ENCODE peak calls at places on chromosomes 16 and 17, in eight cellular contexts. One of them, this sample, is unnamed.

GRCh38 chr17:77810536-77810935 is 148.0 kb upstream of the TNRC6C start:
- DNase-seq in stimulated activated CD8-positive, alpha-beta memory T cell treated with anti-CD3 and anti-CD28 coated beads, Interleukin-7, amount 100 ng/mL, for 48 hours: no peak
- DNase-seq in heart right ventricle: peak
- DNase-seq in activated CD4-positive, CD25-positive, alpha-beta regulatory T cell: no peak
- DNase-seq in astrocyte of the spinal cord: peak
- DNase-seq in GM12891: no peak
- DNase-seq in Daoy: peak
- DNase-seq in HEK293T: no peak
- DNase-seq in this sample: no peak

GRCh38 chr17:47205419-47205963 is 3.7 kb upstream of the MYL4 start:
- DNase-seq in stimulated activated CD8-positive, alpha-beta memory T cell treated with anti-CD3 and anti-CD28 coated beads, Interleukin-7, amount 100 ng/mL, for 48 hours: peak
- DNase-seq in heart right ventricle: peak
- DNase-seq in activated CD4-positive, CD25-positive, alpha-beta regulatory T cell: no peak
- DNase-seq in astrocyte of the spinal cord: peak
- DNase-seq in GM12891: no peak
- DNase-seq in Daoy: peak
- DNase-seq in HEK293T: peak
- DNase-seq in this sample: peak

GRCh38 chr16:73228649-73229048 is 180.7 kb upstream of the ZFHX3 start:
- DNase-seq in stimulated activated CD8-positive, alpha-beta memory T cell treated with anti-CD3 and anti-CD28 coated beads, Interleukin-7, amount 100 ng/mL, for 48 hours: no peak
- DNase-seq in heart right ventricle: peak
- DNase-seq in activated CD4-positive, CD25-positive, alpha-beta regulatory T cell: no peak
- DNase-seq in astrocyte of the spinal cord: peak
- DNase-seq in GM12891: no peak
- DNase-seq in Daoy: peak
- DNase-seq in HEK293T: no peak
- DNase-seq in this sample: no peak

GRCh38 chr17:4003501-4004421 is 39.5 kb upstream of the ATP2A3 start:
- DNase-seq in stimulated activated CD8-positive, alpha-beta memory T cell treated with anti-CD3 and anti-CD28 coated beads, Interleukin-7, amount 100 ng/mL, for 48 hours: no peak
- DNase-seq in heart right ventricle: peak
- DNase-seq in activated CD4-positive, CD25-positive, alpha-beta regulatory T cell: no peak
- DNase-seq in astrocyte of the spinal cord: no peak
- DNase-seq in GM12891: no peak
- DNase-seq in Daoy: no peak
- DNase-seq in HEK293T: no peak
- DNase-seq in this sample: no peak

GRCh38 chr17:31446195-31446967 is 54.9 kb downstream of the RAB11FIP4 start:
- DNase-seq in stimulated activated CD8-positive, alpha-beta memory T cell treated with anti-CD3 and anti-CD28 coated beads, Interleukin-7, amount 100 ng/mL, for 48 hours: no peak
- DNase-seq in heart right ventricle: no peak
- DNase-seq in activated CD4-positive, CD25-positive, alpha-beta regulatory T cell: no peak
- DNase-seq in astrocyte of the spinal cord: no peak
- DNase-seq in GM12891: no peak
- DNase-seq in Daoy: no peak
- DNase-seq in HEK293T: no peak
- DNase-seq in this sample: no peak

GRCh38 chr16:3983081-3983520 is 102.6 kb upstream of the CREBBP start:
- DNase-seq in stimulated activated CD8-positive, alpha-beta memory T cell treated with anti-CD3 and anti-CD28 coated beads, Interleukin-7, amount 100 ng/mL, for 48 hours: peak
- DNase-seq in heart right ventricle: peak
- DNase-seq in activated CD4-positive, CD25-positive, alpha-beta regulatory T cell: no peak
- DNase-seq in astrocyte of the spinal cord: peak
- DNase-seq in GM12891: peak
- DNase-seq in Daoy: peak
- DNase-seq in HEK293T: peak
- DNase-seq in this sample: no peak

GRCh38 chr17:67830440-67830839 is 5.1 kb downstream of the BPTF start:
- DNase-seq in stimulated activated CD8-positive, alpha-beta memory T cell treated with anti-CD3 and anti-CD28 coated beads, Interleukin-7, amount 100 ng/mL, for 48 hours: no peak
- DNase-seq in heart right ventricle: no peak
- DNase-seq in activated CD4-positive, CD25-positive, alpha-beta regulatory T cell: no peak
- DNase-seq in astrocyte of the spinal cord: no peak
- DNase-seq in GM12891: no peak
- DNase-seq in Daoy: no peak
- DNase-seq in HEK293T: no peak
- DNase-seq in this sample: no peak

GRCh38 chr16:80570106-80570478 is 29.3 kb downstream of the DYNLRB2 start:
- DNase-seq in stimulated activated CD8-positive, alpha-beta memory T cell treated with anti-CD3 and anti-CD28 coated beads, Interleukin-7, amount 100 ng/mL, for 48 hours: no peak
- DNase-seq in heart right ventricle: no peak
- DNase-seq in activated CD4-positive, CD25-positive, alpha-beta regulatory T cell: no peak
- DNase-seq in astrocyte of the spinal cord: peak
- DNase-seq in GM12891: no peak
- DNase-seq in Daoy: peak
- DNase-seq in HEK293T: no peak
- DNase-seq in this sample: no peak

GRCh38 chr16:1213231-1213630 is 11.8 kb downstream of the TPSG1 start:
- DNase-seq in stimulated activated CD8-positive, alpha-beta memory T cell treated with anti-CD3 and anti-CD28 coated beads, Interleukin-7, amount 100 ng/mL, for 48 hours: no peak
- DNase-seq in heart right ventricle: no peak
- DNase-seq in activated CD4-positive, CD25-positive, alpha-beta regulatory T cell: no peak
- DNase-seq in astrocyte of the spinal cord: no peak
- DNase-seq in GM12891: no peak
- DNase-seq in Daoy: no peak
- DNase-seq in HEK293T: no peak
- DNase-seq in this sample: no peak

GRCh38 chr16:48157794-48158193 is 2.0 kb upstream of the ABCC12 start:
- DNase-seq in stimulated activated CD8-positive, alpha-beta memory T cell treated with anti-CD3 and anti-CD28 coated beads, Interleukin-7, amount 100 ng/mL, for 48 hours: no peak
- DNase-seq in heart right ventricle: no peak
- DNase-seq in activated CD4-positive, CD25-positive, alpha-beta regulatory T cell: no peak
- DNase-seq in astrocyte of the spinal cord: no peak
- DNase-seq in GM12891: no peak
- DNase-seq in Daoy: no peak
- DNase-seq in HEK293T: no peak
- DNase-seq in this sample: no peak

GRCh38 chr16:75534560-75535205 is 1.2 kb downstream of the CHST5 start:
- DNase-seq in stimulated activated CD8-positive, alpha-beta memory T cell treated with anti-CD3 and anti-CD28 coated beads, Interleukin-7, amount 100 ng/mL, for 48 hours: no peak
- DNase-seq in heart right ventricle: no peak
- DNase-seq in activated CD4-positive, CD25-positive, alpha-beta regulatory T cell: no peak
- DNase-seq in astrocyte of the spinal cord: no peak
- DNase-seq in GM12891: no peak
- DNase-seq in Daoy: no peak
- DNase-seq in HEK293T: no peak
- DNase-seq in this sample: no peak

GRCh38 chr16:31138621-31139578 is 3.4 kb upstream of the PRSS8 start:
- DNase-seq in stimulated activated CD8-positive, alpha-beta memory T cell treated with anti-CD3 and anti-CD28 coated beads, Interleukin-7, amount 100 ng/mL, for 48 hours: no peak
- DNase-seq in heart right ventricle: no peak
- DNase-seq in activated CD4-positive, CD25-positive, alpha-beta regulatory T cell: no peak
- DNase-seq in astrocyte of the spinal cord: peak
- DNase-seq in GM12891: no peak
- DNase-seq in Daoy: peak
- DNase-seq in HEK293T: no peak
- DNase-seq in this sample: no peak

GRCh38 chr16:68644715-68645493 is at the start of gene CDH3:
- DNase-seq in stimulated activated CD8-positive, alpha-beta memory T cell treated with anti-CD3 and anti-CD28 coated beads, Interleukin-7, amount 100 ng/mL, for 48 hours: no peak
- DNase-seq in heart right ventricle: no peak
- DNase-seq in activated CD4-positive, CD25-positive, alpha-beta regulatory T cell: no peak
- DNase-seq in astrocyte of the spinal cord: no peak
- DNase-seq in GM12891: peak
- DNase-seq in Daoy: no peak
- DNase-seq in HEK293T: peak
- DNase-seq in this sample: peak

GRCh38 chr16:66471264-66471663 is 44.2 kb downstream of the BEAN1 start:
- DNase-seq in stimulated activated CD8-positive, alpha-beta memory T cell treated with anti-CD3 and anti-CD28 coated beads, Interleukin-7, amount 100 ng/mL, for 48 hours: no peak
- DNase-seq in heart right ventricle: no peak
- DNase-seq in activated CD4-positive, CD25-positive, alpha-beta regulatory T cell: no peak
- DNase-seq in astrocyte of the spinal cord: no peak
- DNase-seq in GM12891: no peak
- DNase-seq in Daoy: no peak
- DNase-seq in HEK293T: no peak
- DNase-seq in this sample: no peak

GRCh38 chr17:83012873-83013778 is 66.3 kb upstream of the METRNL start:
- DNase-seq in stimulated activated CD8-positive, alpha-beta memory T cell treated with anti-CD3 and anti-CD28 coated beads, Interleukin-7, amount 100 ng/mL, for 48 hours: no peak
- DNase-seq in heart right ventricle: no peak
- DNase-seq in activated CD4-positive, CD25-positive, alpha-beta regulatory T cell: no peak
- DNase-seq in astrocyte of the spinal cord: peak
- DNase-seq in GM12891: peak
- DNase-seq in Daoy: peak
- DNase-seq in HEK293T: no peak
- DNase-seq in this sample: no peak

GRCh38 chr17:44187131-44187899 is 543 bp downstream of the TMUB2 start:
- DNase-seq in stimulated activated CD8-positive, alpha-beta memory T cell treated with anti-CD3 and anti-CD28 coated beads, Interleukin-7, amount 100 ng/mL, for 48 hours: no peak
- DNase-seq in heart right ventricle: no peak
- DNase-seq in activated CD4-positive, CD25-positive, alpha-beta regulatory T cell: peak
- DNase-seq in astrocyte of the spinal cord: peak
- DNase-seq in GM12891: peak
- DNase-seq in Daoy: no peak
- DNase-seq in HEK293T: no peak
- DNase-seq in this sample: no peak

GRCh38 chr16:27429981-27430441 is 28.0 kb downstream of the IL21R start:
- DNase-seq in stimulated activated CD8-positive, alpha-beta memory T cell treated with anti-CD3 and anti-CD28 coated beads, Interleukin-7, amount 100 ng/mL, for 48 hours: no peak
- DNase-seq in heart right ventricle: peak
- DNase-seq in activated CD4-positive, CD25-positive, alpha-beta regulatory T cell: no peak
- DNase-seq in astrocyte of the spinal cord: no peak
- DNase-seq in GM12891: no peak
- DNase-seq in Daoy: no peak
- DNase-seq in HEK293T: peak
- DNase-seq in this sample: peak

GRCh38 chr16:86718118-86718517 is 139.8 kb downstream of the FOXL1 start:
- DNase-seq in stimulated activated CD8-positive, alpha-beta memory T cell treated with anti-CD3 and anti-CD28 coated beads, Interleukin-7, amount 100 ng/mL, for 48 hours: no peak
- DNase-seq in heart right ventricle: no peak
- DNase-seq in activated CD4-positive, CD25-positive, alpha-beta regulatory T cell: no peak
- DNase-seq in astrocyte of the spinal cord: no peak
- DNase-seq in GM12891: no peak
- DNase-seq in Daoy: peak
- DNase-seq in HEK293T: no peak
- DNase-seq in this sample: no peak

GRCh38 chr16:3876695-3877094 is 3.8 kb downstream of the CREBBP start:
- DNase-seq in stimulated activated CD8-positive, alpha-beta memory T cell treated with anti-CD3 and anti-CD28 coated beads, Interleukin-7, amount 100 ng/mL, for 48 hours: no peak
- DNase-seq in heart right ventricle: no peak
- DNase-seq in activated CD4-positive, CD25-positive, alpha-beta regulatory T cell: no peak
- DNase-seq in astrocyte of the spinal cord: no peak
- DNase-seq in GM12891: no peak
- DNase-seq in Daoy: no peak
- DNase-seq in HEK293T: no peak
- DNase-seq in this sample: no peak

GRCh38 chr17:28567604-28568003 is 3.7 kb downstream of the PIGS start:
- DNase-seq in stimulated activated CD8-positive, alpha-beta memory T cell treated with anti-CD3 and anti-CD28 coated beads, Interleukin-7, amount 100 ng/mL, for 48 hours: no peak
- DNase-seq in heart right ventricle: no peak
- DNase-seq in activated CD4-positive, CD25-positive, alpha-beta regulatory T cell: no peak
- DNase-seq in astrocyte of the spinal cord: no peak
- DNase-seq in GM12891: peak
- DNase-seq in Daoy: no peak
- DNase-seq in HEK293T: no peak
- DNase-seq in this sample: no peak

GRCh38 chr17:35795007-35795870 is at the start of gene MMP28:
- DNase-seq in stimulated activated CD8-positive, alpha-beta memory T cell treated with anti-CD3 and anti-CD28 coated beads, Interleukin-7, amount 100 ng/mL, for 48 hours: no peak
- DNase-seq in heart right ventricle: no peak
- DNase-seq in activated CD4-positive, CD25-positive, alpha-beta regulatory T cell: peak
- DNase-seq in astrocyte of the spinal cord: no peak
- DNase-seq in GM12891: peak
- DNase-seq in Daoy: no peak
- DNase-seq in HEK293T: peak
- DNase-seq in this sample: peak

GRCh38 chr16:89695875-89696597 is 5.5 kb downstream of the SPATA2L start:
- DNase-seq in stimulated activated CD8-positive, alpha-beta memory T cell treated with anti-CD3 and anti-CD28 coated beads, Interleukin-7, amount 100 ng/mL, for 48 hours: no peak
- DNase-seq in heart right ventricle: no peak
- DNase-seq in activated CD4-positive, CD25-positive, alpha-beta regulatory T cell: no peak
- DNase-seq in astrocyte of the spinal cord: no peak
- DNase-seq in GM12891: no peak
- DNase-seq in Daoy: no peak
- DNase-seq in HEK293T: no peak
- DNase-seq in this sample: no peak

GRCh38 chr16:69727916-69728270 is 1.5 kb upstream of the NQO1 start:
- DNase-seq in stimulated activated CD8-positive, alpha-beta memory T cell treated with anti-CD3 and anti-CD28 coated beads, Interleukin-7, amount 100 ng/mL, for 48 hours: no peak
- DNase-seq in heart right ventricle: no peak
- DNase-seq in activated CD4-positive, CD25-positive, alpha-beta regulatory T cell: no peak
- DNase-seq in astrocyte of the spinal cord: no peak
- DNase-seq in GM12891: no peak
- DNase-seq in Daoy: no peak
- DNase-seq in HEK293T: no peak
- DNase-seq in this sample: no peak

GRCh38 chr16:23294260-23294659 is 7.8 kb upstream of the SCNN1B start:
- DNase-seq in stimulated activated CD8-positive, alpha-beta memory T cell treated with anti-CD3 and anti-CD28 coated beads, Interleukin-7, amount 100 ng/mL, for 48 hours: no peak
- DNase-seq in heart right ventricle: no peak
- DNase-seq in activated CD4-positive, CD25-positive, alpha-beta regulatory T cell: no peak
- DNase-seq in astrocyte of the spinal cord: no peak
- DNase-seq in GM12891: no peak
- DNase-seq in Daoy: no peak
- DNase-seq in HEK293T: no peak
- DNase-seq in this sample: no peak

GRCh38 chr17:29291163-29291752 is 2.7 kb downstream of the NUFIP2 start:
- DNase-seq in stimulated activated CD8-positive, alpha-beta memory T cell treated with anti-CD3 and anti-CD28 coated beads, Interleukin-7, amount 100 ng/mL, for 48 hours: no peak
- DNase-seq in heart right ventricle: peak
- DNase-seq in activated CD4-positive, CD25-positive, alpha-beta regulatory T cell: no peak
- DNase-seq in astrocyte of the spinal cord: peak
- DNase-seq in GM12891: peak
- DNase-seq in Daoy: peak
- DNase-seq in HEK293T: peak
- DNase-seq in this sample: peak

GRCh38 chr17:28493467-28493866 is 12.7 kb upstream of the FOXN1 start:
- DNase-seq in stimulated activated CD8-positive, alpha-beta memory T cell treated with anti-CD3 and anti-CD28 coated beads, Interleukin-7, amount 100 ng/mL, for 48 hours: no peak
- DNase-seq in heart right ventricle: no peak
- DNase-seq in activated CD4-positive, CD25-positive, alpha-beta regulatory T cell: no peak
- DNase-seq in astrocyte of the spinal cord: no peak
- DNase-seq in GM12891: no peak
- DNase-seq in Daoy: no peak
- DNase-seq in HEK293T: no peak
- DNase-seq in this sample: no peak

GRCh38 chr16:85302018-85302847 is 190.0 kb upstream of the CIBAR2 start:
- DNase-seq in stimulated activated CD8-positive, alpha-beta memory T cell treated with anti-CD3 and anti-CD28 coated beads, Interleukin-7, amount 100 ng/mL, for 48 hours: no peak
- DNase-seq in heart right ventricle: no peak
- DNase-seq in activated CD4-positive, CD25-positive, alpha-beta regulatory T cell: no peak
- DNase-seq in astrocyte of the spinal cord: peak
- DNase-seq in GM12891: no peak
- DNase-seq in Daoy: peak
- DNase-seq in HEK293T: no peak
- DNase-seq in this sample: no peak

GRCh38 chr17:81385320-81386111 is 9.7 kb upstream of the BAHCC1 start:
- DNase-seq in stimulated activated CD8-positive, alpha-beta memory T cell treated with anti-CD3 and anti-CD28 coated beads, Interleukin-7, amount 100 ng/mL, for 48 hours: no peak
- DNase-seq in heart right ventricle: no peak
- DNase-seq in activated CD4-positive, CD25-positive, alpha-beta regulatory T cell: no peak
- DNase-seq in astrocyte of the spinal cord: no peak
- DNase-seq in GM12891: no peak
- DNase-seq in Daoy: no peak
- DNase-seq in HEK293T: no peak
- DNase-seq in this sample: no peak

GRCh38 chr17:43805117-43805516 is 24.9 kb downstream of the CFAP97D1 start:
- DNase-seq in stimulated activated CD8-positive, alpha-beta memory T cell treated with anti-CD3 and anti-CD28 coated beads, Interleukin-7, amount 100 ng/mL, for 48 hours: no peak
- DNase-seq in heart right ventricle: no peak
- DNase-seq in activated CD4-positive, CD25-positive, alpha-beta regulatory T cell: no peak
- DNase-seq in astrocyte of the spinal cord: no peak
- DNase-seq in GM12891: no peak
- DNase-seq in Daoy: no peak
- DNase-seq in HEK293T: no peak
- DNase-seq in this sample: no peak

GRCh38 chr17:79910985-79911361 is 71.7 kb upstream of the CBX4 start:
- DNase-seq in stimulated activated CD8-positive, alpha-beta memory T cell treated with anti-CD3 and anti-CD28 coated beads, Interleukin-7, amount 100 ng/mL, for 48 hours: no peak
- DNase-seq in heart right ventricle: no peak
- DNase-seq in activated CD4-positive, CD25-positive, alpha-beta regulatory T cell: no peak
- DNase-seq in astrocyte of the spinal cord: no peak
- DNase-seq in GM12891: no peak
- DNase-seq in Daoy: no peak
- DNase-seq in HEK293T: no peak
- DNase-seq in this sample: no peak

GRCh38 chr17:2560658-2561057 is 32.8 kb upstream of the PAFAH1B1 start:
- DNase-seq in stimulated activated CD8-positive, alpha-beta memory T cell treated with anti-CD3 and anti-CD28 coated beads, Interleukin-7, amount 100 ng/mL, for 48 hours: no peak
- DNase-seq in heart right ventricle: no peak
- DNase-seq in activated CD4-positive, CD25-positive, alpha-beta regulatory T cell: no peak
- DNase-seq in astrocyte of the spinal cord: no peak
- DNase-seq in GM12891: no peak
- DNase-seq in Daoy: no peak
- DNase-seq in HEK293T: no peak
- DNase-seq in this sample: no peak

GRCh38 chr17:27634026-27634335 is 3.0 kb downstream of the LGALS9 start:
- DNase-seq in stimulated activated CD8-positive, alpha-beta memory T cell treated with anti-CD3 and anti-CD28 coated beads, Interleukin-7, amount 100 ng/mL, for 48 hours: no peak
- DNase-seq in heart right ventricle: no peak
- DNase-seq in activated CD4-positive, CD25-positive, alpha-beta regulatory T cell: no peak
- DNase-seq in astrocyte of the spinal cord: no peak
- DNase-seq in GM12891: no peak
- DNase-seq in Daoy: no peak
- DNase-seq in HEK293T: no peak
- DNase-seq in this sample: no peak

GRCh38 chr17:19424934-19425868 is 14.2 kb downstream of the RNF112 start:
- DNase-seq in stimulated activated CD8-positive, alpha-beta memory T cell treated with anti-CD3 and anti-CD28 coated beads, Interleukin-7, amount 100 ng/mL, for 48 hours: no peak
- DNase-seq in heart right ventricle: no peak
- DNase-seq in activated CD4-positive, CD25-positive, alpha-beta regulatory T cell: no peak
- DNase-seq in astrocyte of the spinal cord: no peak
- DNase-seq in GM12891: no peak
- DNase-seq in Daoy: no peak
- DNase-seq in HEK293T: no peak
- DNase-seq in this sample: no peak

GRCh38 chr16:8850279-8850885 is 18.4 kb downstream of the CARHSP1 start:
- DNase-seq in stimulated activated CD8-positive, alpha-beta memory T cell treated with anti-CD3 and anti-CD28 coated beads, Interleukin-7, amount 100 ng/mL, for 48 hours: no peak
- DNase-seq in heart right ventricle: peak
- DNase-seq in activated CD4-positive, CD25-positive, alpha-beta regulatory T cell: no peak
- DNase-seq in astrocyte of the spinal cord: peak
- DNase-seq in GM12891: peak
- DNase-seq in Daoy: peak
- DNase-seq in HEK293T: no peak
- DNase-seq in this sample: no peak

This sample was measured in memory B cell.